ENCODE peak calls at places on chromosomes 3 and 15, in five cellular contexts. Y is cardiac muscle cell, V is upper lobe of right lung, U is ascending aorta, D is endodermal cell. S is an unnamed sample.

GRCh38 chr3:42115223-42115622 is 24.1 kb downstream of the TRAK1 start:
- DNase-seq in Y (no peak), V (no peak), U (no peak), D (no peak), S (no peak)

GRCh38 chr3:16377196-16377595 is 112.2 kb downstream of the OXNAD1 start:
- DNase-seq in Y (no peak), V (no peak), U (no peak), D (no peak), S (peak; percentile 13)

GRCh38 chr3:171874879-171875278 is 31.7 kb downstream of the TMEM212 start:
- DNase-seq in Y (peak; percentile 26), V (no peak), U (no peak), D (no peak), S (no peak)

GRCh38 chr15:68774521-68775293 is 46.0 kb downstream of the ANP32A start:
- DNase-seq in Y (peak; percentile 74), V (no peak), U (no peak), D (no peak), S (no peak)

GRCh38 chr3:98779936-98780335 is 16.8 kb downstream of the ST3GAL6 start:
- DNase-seq in Y (peak; percentile 90), V (no peak), U (no peak), D (no peak), S (no peak)

GRCh38 chr3:195028877-195029606 is 241.9 kb downstream of the XXYLT1 start:
- DNase-seq in Y (peak; percentile 77), V (peak; percentile 5), U (peak; percentile 35), D (no peak), S (no peak)

GRCh38 chr3:32847520-32847919 is 29.7 kb downstream of the TRIM71 start:
- DNase-seq in Y (peak; percentile 59), V (no peak), U (no peak), D (no peak), S (no peak)

GRCh38 chr3:127087441-127087840 is 104.5 kb downstream of the PLXNA1 start:
- DNase-seq in Y (no peak), V (no peak), U (no peak), D (no peak), S (no peak)

GRCh38 chr15:88043396-88043795 is 213.1 kb downstream of the NTRK3 start:
- DNase-seq in Y (no peak), V (no peak), U (no peak), D (no peak), S (no peak)

GRCh38 chr3:57038466-57039164 is 21.8 kb upstream of the SPATA12 start:
- DNase-seq in Y (no peak), V (no peak), U (no peak), D (no peak), S (no peak)

GRCh38 chr3:31695280-31696008 is 162.7 kb downstream of the STT3B start:
- DNase-seq in Y (no peak), V (no peak), U (no peak), D (peak; percentile 88), S (no peak)

GRCh38 chr15:30770759-30771158 is 133.0 kb upstream of the FAN1 start:
- DNase-seq in Y (no peak), V (no peak), U (no peak), D (no peak), S (no peak)

GRCh38 chr3:120471643-120472042 is 20.9 kb upstream of the FSTL1 start:
- DNase-seq in Y (peak; percentile 62), V (no peak), U (no peak), D (no peak), S (no peak)

GRCh38 chr3:148789156-148789555 is 38.5 kb upstream of the CPB1 start:
- DNase-seq in Y (no peak), V (no peak), U (no peak), D (no peak), S (peak; percentile 91)

GRCh38 chr3:138296639-138297038 is 33.0 kb downstream of the NME9 start:
- DNase-seq in Y (no peak), V (no peak), U (no peak), D (no peak), S (no peak)

GRCh38 chr15:92655178-92655995 is at the start of gene FAM174B:
- DNase-seq in Y (peak; percentile 52), V (peak; percentile 82), U (no peak), D (peak; percentile 87), S (peak; percentile 50)

GRCh38 chr3:167109746-167110145 is 270.4 kb downstream of the ZBBX start:
- DNase-seq in Y (no peak), V (no peak), U (no peak), D (no peak), S (no peak)

GRCh38 chr3:101065962-101066361 is 72.7 kb upstream of the ABI3BP start:
- DNase-seq in Y (peak; percentile 74), V (no peak), U (no peak), D (no peak), S (peak; percentile 42)

GRCh38 chr3:131326307-131326706 is 55.3 kb upstream of the NUDT16 start:
- DNase-seq in Y (peak; percentile 25), V (no peak), U (no peak), D (no peak), S (no peak)

GRCh38 chr3:54780336-54780735 is 147.5 kb downstream of the LRTM1 start:
- DNase-seq in Y (no peak), V (no peak), U (no peak), D (no peak), S (no peak)

GRCh38 chr3:50608278-50608677 is 3.3 kb downstream of the CISH start:
- DNase-seq in Y (no peak), V (no peak), U (no peak), D (no peak), S (no peak)

GRCh38 chr3:194189243-194189791 is 53.4 kb downstream of the HES1 start:
- DNase-seq in Y (peak; percentile 44), V (no peak), U (no peak), D (no peak), S (peak; percentile 32)

GRCh38 chr3:100506355-100506754 is 13.9 kb downstream of the TMEM45A start:
- DNase-seq in Y (no peak), V (no peak), U (no peak), D (no peak), S (no peak)

GRCh38 chr3:127578802-127579201 is 11.7 kb downstream of the TPRA1 start:
- DNase-seq in Y (no peak), V (no peak), U (no peak), D (no peak), S (no peak)

GRCh38 chr3:127147291-127147905 is 45.5 kb upstream of the PRR23E start:
- DNase-seq in Y (no peak), V (no peak), U (no peak), D (no peak), S (no peak)

GRCh38 chr3:114411811-114412803 is 118.3 kb downstream of the TIGIT start:
- DNase-seq in Y (peak; percentile 53), V (no peak), U (no peak), D (no peak), S (no peak)

GRCh38 chr15:23897576-23897975 is 210.5 kb upstream of the NDN start:
- DNase-seq in Y (no peak), V (no peak), U (no peak), D (no peak), S (no peak)

GRCh38 chr15:78034495-78035191 is 42.9 kb downstream of the TBC1D2B start:
- DNase-seq in Y (no peak), V (peak; percentile 77), U (no peak), D (no peak), S (peak; percentile 22)

GRCh38 chr15:32657198-32657886 is 15.8 kb downstream of the SCG5 start:
- DNase-seq in Y (no peak), V (no peak), U (no peak), D (no peak), S (no peak)

DNA sequence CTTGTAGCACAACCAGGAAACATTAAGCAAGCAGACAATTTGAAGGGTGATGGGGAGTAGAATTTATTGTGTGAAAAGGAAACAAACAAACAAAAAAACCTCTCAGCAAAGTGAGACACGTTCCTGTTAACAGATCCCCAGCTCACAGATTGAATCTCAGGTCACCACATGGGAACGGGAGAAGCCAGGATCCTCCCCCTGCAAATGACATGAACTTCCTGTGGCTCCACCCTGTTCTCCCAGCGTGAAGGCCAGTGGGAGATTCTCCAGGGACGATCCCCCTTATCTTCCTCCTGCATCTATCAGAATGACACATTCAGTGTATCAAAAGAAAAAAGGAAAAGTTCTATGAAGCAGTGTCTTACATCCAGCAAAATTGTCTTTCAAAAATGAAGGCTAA is 1488.1 kb downstream of the OTOL1 start:
- DNase-seq in Y (peak; percentile 21), V (no peak), U (no peak), D (peak; percentile 46), S (no peak)
- H3K4me3 ChIP-seq in Y (no peak overlapping the region), V (no peak overlapping the region), U (no peak overlapping the region), D (no peak overlapping the region), S (no peak overlapping the region)

GRCh38 chr3:62607287-62608029 is 234.1 kb upstream of the FEZF2 start:
- DNase-seq in Y (peak; percentile 92), V (peak; percentile 88), U (peak; percentile 67), D (no peak), S (peak; percentile 81)
- H3K4me1 ChIP-seq in Y (peaks cover 3% of the 10 kb centered on the region), V (no peaks in the 10 kb centered on the region), U (peaks cover 4% of the 10 kb centered on the region), D (no peaks in the 10 kb centered on the region), S (peaks cover 9% of the 10 kb centered on the region)

GRCh38 chr15:89631902-89632264 is 23.4 kb downstream of the KIF7 start:
- DNase-seq in Y (no peak), V (no peak), U (no peak), D (no peak), S (no peak)
- H3K36me3 ChIP-seq in Y (peaks cover 62% of the 10 kb centered on the region), V (no peaks in the 10 kb centered on the region), U (peaks cover 68% of the 10 kb centered on the region), D (peaks cover 62% of the 10 kb centered on the region), S (peaks cover 67% of the 10 kb centered on the region)

DNA sequence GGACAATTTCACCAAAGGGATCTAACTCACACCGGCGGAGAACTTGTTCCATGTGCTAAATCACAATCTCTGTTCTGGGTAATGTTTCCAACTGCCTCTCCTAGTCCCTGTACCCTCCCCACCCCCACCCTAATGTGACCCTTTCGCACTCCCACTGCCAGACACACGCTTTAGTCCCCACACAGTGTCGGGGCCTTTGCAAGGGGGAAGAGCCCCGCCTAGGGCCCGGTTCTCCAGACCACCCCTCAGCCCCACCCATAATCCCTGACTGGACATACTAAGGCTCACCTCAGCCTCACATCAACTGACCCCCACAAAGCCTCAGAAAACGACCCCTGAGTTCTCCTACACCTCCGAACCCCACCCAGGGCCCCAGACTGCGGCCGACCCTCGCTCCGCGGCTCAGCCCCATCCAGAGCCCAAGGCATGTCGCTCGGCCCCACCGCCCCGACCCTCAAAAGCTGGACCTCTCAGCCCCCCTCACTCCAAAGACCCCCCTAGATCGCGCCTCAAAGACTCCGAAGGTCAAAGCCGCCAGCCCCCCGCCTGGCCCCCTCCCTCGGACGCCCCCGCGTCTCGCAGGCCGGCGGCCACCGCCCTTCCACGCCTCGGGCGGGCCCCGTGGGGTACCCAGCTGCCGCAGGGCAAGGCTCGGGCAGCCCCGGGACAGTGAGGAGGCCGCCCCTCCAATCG is 72.0 kb upstream of the MAP4 start:
- DNase-seq in Y (no peak), V (no peak), U (peak; percentile 69), D (no peak), S (peak; percentile 39)
- H3K4me3 ChIP-seq in Y (peak overlapping the region; percentile 77), V (peak overlapping the region; percentile 90), U (peak overlapping the region; percentile 72), D (peak overlapping the region; percentile 92), S (peak overlapping the region; percentile 83)

DNA sequence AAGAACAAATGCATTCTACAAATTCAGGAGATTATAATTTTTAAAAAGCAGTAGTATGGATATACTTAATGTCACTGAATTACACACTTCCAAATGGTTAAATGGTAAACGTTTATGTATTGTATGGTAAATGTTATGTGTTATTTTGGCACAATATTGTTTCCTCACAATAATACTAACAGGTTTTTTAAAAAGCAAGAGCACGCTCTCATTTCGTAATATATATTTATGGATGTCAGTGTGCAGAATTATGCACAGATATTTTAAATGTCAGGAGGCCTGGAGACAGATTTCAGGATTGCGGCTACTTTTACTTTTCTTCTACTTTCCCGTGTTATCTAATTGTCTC is 533 bp downstream of the ZNF445 start:
- DNase-seq in Y (no peak), V (no peak), U (no peak), D (no peak), S (no peak)
- H3K4me1 ChIP-seq in Y (peaks cover 11% of the 10 kb centered on the region), V (peaks cover 15% of the 10 kb centered on the region), U (peaks cover 13% of the 10 kb centered on the region), D (no peaks in the 10 kb centered on the region), S (peaks cover 5% of the 10 kb centered on the region)

GRCh38 chr3:191987951-191988350 is 527.0 kb downstream of the PYDC2 start:
- DNase-seq in Y (no peak), V (no peak), U (no peak), D (no peak), S (no peak)
- H3K36me3 ChIP-seq in Y (no peaks in the 10 kb centered on the region), V (no peaks in the 10 kb centered on the region), U (no peaks in the 10 kb centered on the region), D (no peaks in the 10 kb centered on the region), S (no peaks in the 10 kb centered on the region)